ENCODE peak calls at places on chromosome 19, in six cellular contexts. One of them, this sample, is unnamed.

GRCh38 chr19:40265055-40265762 is 19.9 kb downstream of the AKT2 start:
- DNase-seq in tibial artery: no peak
- DNase-seq in AG04450: no peak
- DNase-seq in thoracic aorta: no peak
- DNase-seq in tibial nerve: no peak
- DNase-seq in GM23338: no peak
- DNase-seq in this sample: no peak

GRCh38 chr19:27672309-27673047 is 1540.5 kb downstream of the UQCRFS1 start:
- DNase-seq in thoracic aorta: no peak
- DNase-seq in GM23338: no peak
- DNase-seq in AG04450: no peak
- DNase-seq in tibial nerve: no peak
- DNase-seq in tibial artery: peak; percentile 6
- DNase-seq in this sample: no peak

GRCh38 chr19:32324631-32325215 is 20.7 kb upstream of the ZNF507 start:
- DNase-seq in AG04450: no peak
- DNase-seq in tibial artery: no peak
- DNase-seq in thoracic aorta: no peak
- DNase-seq in tibial nerve: no peak
- DNase-seq in GM23338: no peak
- DNase-seq in this sample: no peak

GRCh38 chr19:4922530-4923378 is 13.5 kb downstream of the UHRF1 start:
- DNase-seq in GM23338: no peak
- DNase-seq in tibial artery: no peak
- DNase-seq in AG04450: no peak
- DNase-seq in tibial nerve: no peak
- DNase-seq in thoracic aorta: no peak
- DNase-seq in this sample: no peak

GRCh38 chr19:33670398-33670797 is 48.6 kb downstream of the CHST8 start:
- DNase-seq in thoracic aorta: no peak
- DNase-seq in AG04450: no peak
- DNase-seq in tibial artery: no peak
- DNase-seq in GM23338: no peak
- DNase-seq in tibial nerve: no peak
- DNase-seq in this sample: no peak

GRCh38 chr19:50549059-50549926 is 18.9 kb downstream of the LRRC4B start:
- DNase-seq in tibial nerve: no peak
- DNase-seq in GM23338: no peak
- DNase-seq in AG04450: no peak
- DNase-seq in thoracic aorta: no peak
- DNase-seq in tibial artery: no peak
- DNase-seq in this sample: no peak

GRCh38 chr19:2546128-2547032 is 70.5 kb downstream of the GADD45B start:
- DNase-seq in tibial artery: peak; percentile 98
- DNase-seq in AG04450: no peak
- DNase-seq in thoracic aorta: peak; percentile 85
- DNase-seq in tibial nerve: peak; percentile 70
- DNase-seq in GM23338: peak; percentile 81
- DNase-seq in this sample: no peak

GRCh38 chr19:37975596-37976515 is 68.8 kb downstream of the SIPA1L3 start:
- DNase-seq in tibial nerve: no peak
- DNase-seq in GM23338: no peak
- DNase-seq in thoracic aorta: no peak
- DNase-seq in AG04450: no peak
- DNase-seq in tibial artery: no peak
- DNase-seq in this sample: peak; percentile 10

GRCh38 chr19:1364070-1364719 is 19.5 kb upstream of the NDUFS7 start:
- DNase-seq in tibial nerve: no peak
- DNase-seq in GM23338: no peak
- DNase-seq in tibial artery: no peak
- DNase-seq in thoracic aorta: no peak
- DNase-seq in AG04450: no peak
- DNase-seq in this sample: no peak
- TF ChIP-seq CTCF in tibial nerve: no peak
- TF ChIP-seq CTCF in GM23338: peak; percentile 38
- TF ChIP-seq CTCF in tibial artery: no peak
- TF ChIP-seq CTCF in thoracic aorta: no peak
- TF ChIP-seq CTCF in AG04450: peak; percentile 42
- TF ChIP-seq CTCF in this sample: peak; percentile 38

DNA sequence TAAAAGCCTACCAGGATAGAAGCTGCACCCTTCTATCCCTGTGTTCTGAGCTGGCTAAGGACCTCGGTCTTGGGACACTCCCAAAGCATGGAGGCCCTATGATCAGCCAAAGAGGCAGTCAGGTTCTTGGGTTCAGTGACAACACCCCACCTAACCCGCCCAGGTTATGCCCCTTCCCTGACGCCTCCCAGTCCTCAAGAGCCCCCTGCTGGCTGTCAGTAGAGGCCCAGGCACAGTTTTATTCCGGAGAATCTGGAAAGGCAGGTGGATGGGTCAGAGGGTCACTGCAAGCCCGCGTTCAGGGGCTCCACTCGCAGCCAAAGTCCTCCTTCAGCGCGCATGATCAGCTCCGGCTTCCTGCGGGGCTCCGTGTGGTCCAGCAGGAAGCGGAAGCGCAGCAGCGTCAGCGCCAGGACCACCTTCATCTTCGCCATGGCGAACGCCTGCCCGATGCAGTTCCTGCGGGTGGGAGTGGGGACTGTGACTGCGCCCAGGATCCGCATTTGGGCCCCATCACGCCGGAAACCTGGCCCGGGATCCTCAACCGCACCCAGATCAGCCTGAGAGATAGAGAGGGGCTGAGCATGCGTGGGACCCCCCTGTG is 22.3 kb downstream of the OR10H3 start:
- DNase-seq in tibial nerve: no peak
- DNase-seq in thoracic aorta: no peak
- DNase-seq in AG04450: no peak
- DNase-seq in tibial artery: no peak
- DNase-seq in GM23338: no peak
- DNase-seq in this sample: no peak
- H3K27ac ChIP-seq in tibial nerve: no peak overlapping the region
- H3K27ac ChIP-seq in thoracic aorta: no peak overlapping the region
- H3K27ac ChIP-seq in AG04450: no peak overlapping the region
- H3K27ac ChIP-seq in tibial artery: no peak overlapping the region
- H3K27ac ChIP-seq in GM23338: no peak overlapping the region
- H3K27ac ChIP-seq in this sample: no peak overlapping the region

GRCh38 chr19:45780448-45781281 is 1.6 kb downstream of the DMPK start:
- DNase-seq in AG04450: no peak
- DNase-seq in tibial artery: peak; percentile 78
- DNase-seq in GM23338: no peak
- DNase-seq in thoracic aorta: no peak
- DNase-seq in tibial nerve: no peak
- DNase-seq in this sample: no peak
- TF ChIP-seq CTCF in AG04450: no peak
- TF ChIP-seq CTCF in tibial artery: no peak
- TF ChIP-seq CTCF in GM23338: no peak
- TF ChIP-seq CTCF in thoracic aorta: no peak
- TF ChIP-seq CTCF in tibial nerve: no peak
- TF ChIP-seq CTCF in this sample: no peak

GRCh38 chr19:55553217-55554182 is 8.2 kb upstream of the SBK3 start:
- DNase-seq in thoracic aorta: no peak
- DNase-seq in GM23338: no peak
- DNase-seq in tibial artery: no peak
- DNase-seq in tibial nerve: no peak
- DNase-seq in AG04450: no peak
- DNase-seq in this sample: no peak
- H3K27ac ChIP-seq in thoracic aorta: no peak overlapping the region
- H3K27ac ChIP-seq in GM23338: no peak overlapping the region
- H3K27ac ChIP-seq in tibial artery: no peak overlapping the region
- H3K27ac ChIP-seq in tibial nerve: no peak overlapping the region
- H3K27ac ChIP-seq in AG04450: peak overlapping the region; percentile 21
- H3K27ac ChIP-seq in this sample: no peak overlapping the region

This sample was measured in CD4-positive, alpha-beta T cell.